ENCODE peak calls at places on chromosomes 4 and X, in ten cellular contexts. C is H4; E is stimulated activated naive CD8-positive, alpha-beta T cell treated with anti-CD3 and anti-CD28 coated beads, Interleukin-15, amount 100 ng/mL, for 72 hours; M is occipital lobe; I is keratinocyte; B is anterior cingulate cortex; T is nephron progenitor cell; U is activated naive CD4-positive, alpha-beta T cell; V is bronchial epithelial cell; Y is kidney tubule cell. A is an unnamed sample.

GRCh38 chrX:41705680-41706374 is 17.1 kb downstream of the GPR34 start:
- DNase-seq in C (no peak), E (no peak), M (no peak), I (no peak), B (no peak), T (no peak), U (no peak), V (no peak), Y (no peak), A (no peak)

GRCh38 chr4:123412700-123413512 is 16.3 kb downstream of the SPRY1 start:
- DNase-seq in C (no peak), E (no peak), M (no peak), I (no peak), B (no peak), T (no peak), U (no peak), V (no peak), Y (peak), A (no peak)

GRCh38 chr4:148007303-148007702 is 275.4 kb downstream of the ARHGAP10 start:
- DNase-seq in C (peak), E (no peak), M (no peak), I (peak), B (no peak), T (no peak), U (no peak), V (peak), Y (peak), A (peak)

GRCh38 chr4:138870739-138871633 is 144.6 kb upstream of the NOCT start:
- DNase-seq in C (peak), E (peak), M (peak), I (no peak), B (peak), T (peak), U (peak), V (peak), Y (peak), A (peak)

GRCh38 chrX:9182041-9182440 is 148.1 kb upstream of the FAM9B start:
- DNase-seq in C (no peak), E (no peak), M (no peak), I (no peak), B (no peak), T (no peak), U (no peak), V (peak), Y (peak), A (no peak)

GRCh38 chrX:46770817-46771163 is 11.9 kb upstream of the SLC9A7 start:
- DNase-seq in C (peak), E (no peak), M (no peak), I (no peak), B (no peak), T (no peak), U (no peak), V (peak), Y (peak), A (peak)

GRCh38 chrX:129953334-129953648 is 29.1 kb upstream of the BCORL1 start:
- DNase-seq in C (no peak), E (no peak), M (no peak), I (no peak), B (no peak), T (no peak), U (no peak), V (no peak), Y (no peak), A (no peak)

GRCh38 chr4:4443821-4444220 is 56.9 kb downstream of the NSG1 start:
- DNase-seq in C (peak), E (no peak), M (no peak), I (peak), B (no peak), T (no peak), U (no peak), V (no peak), Y (peak), A (no peak)

GRCh38 chrX:112695494-112695893 is 15.8 kb upstream of the LHFPL1 start:
- DNase-seq in C (no peak), E (no peak), M (no peak), I (no peak), B (no peak), T (no peak), U (no peak), V (no peak), Y (no peak), A (no peak)

GRCh38 chrX:136497556-136498048 is at the start of gene HTATSF1:
- DNase-seq in C (no peak), E (no peak), M (no peak), I (no peak), B (no peak), T (no peak), U (no peak), V (peak), Y (no peak), A (no peak)

GRCh38 chr4:15182600-15183222 is 180.4 kb downstream of the CPEB2 start:
- DNase-seq in C (no peak), E (peak), M (no peak), I (no peak), B (no peak), T (no peak), U (no peak), V (peak), Y (peak), A (no peak)

GRCh38 chrX:97159916-97160800 is 276.4 kb downstream of the RPA4 start:
- DNase-seq in C (no peak), E (no peak), M (no peak), I (no peak), B (no peak), T (no peak), U (no peak), V (no peak), Y (peak), A (no peak)

GRCh38 chr4:149781150-149781549 is 34.5 kb downstream of the IQCM start:
- DNase-seq in C (peak), E (no peak), M (no peak), I (no peak), B (no peak), T (no peak), U (no peak), V (peak), Y (peak), A (no peak)

GRCh38 chr4:147944670-147945260 is 212.9 kb downstream of the ARHGAP10 start:
- DNase-seq in C (no peak), E (no peak), M (no peak), I (no peak), B (no peak), T (no peak), U (no peak), V (no peak), Y (no peak), A (no peak)

GRCh38 chr4:85607624-85608023 is 132.7 kb downstream of the ARHGAP24 start:
- DNase-seq in C (no peak), E (no peak), M (no peak), I (no peak), B (no peak), T (no peak), U (no peak), V (no peak), Y (no peak), A (no peak)

GRCh38 chr4:184860018-184860530 is 34.3 kb upstream of the ACSL1 start:
- DNase-seq in C (no peak), E (peak), M (no peak), I (no peak), B (no peak), T (no peak), U (no peak), V (no peak), Y (no peak), A (no peak)

A was measured in AG09319.